ENCODE peak calls at places on chromosomes 13 and 19, in ten cellular contexts. C, K, Q, E, N, U, T, A, F and H are unnamed samples.

GRCh38 chr19:34217952-34218817 is 36.2 kb upstream of the GARRE1 start:
- DNase-seq in T (peak), A (peak), C (no peak), E (no peak), Q (peak), F (peak), N (peak), U (peak), K (peak), H (no peak)

GRCh38 chr19:37977992-37978391 is 71.0 kb downstream of the SIPA1L3 start:
- DNase-seq in T (peak), C (peak), Q (peak), F (peak), K (peak), E (peak), A (peak), N (peak), U (no peak), H (no peak)

GRCh38 chr13:113045214-113046007 is 60.2 kb upstream of the F7 start:
- DNase-seq in Q (no peak), A (no peak), E (no peak), F (no peak), T (no peak), K (no peak), U (no peak), C (no peak), N (no peak), H (no peak)

GRCh38 chr13:80011448-80012212 is 329.3 kb downstream of the SPRY2 start:
- DNase-seq in U (no peak), T (no peak), F (peak), E (no peak), C (no peak), K (peak), Q (no peak), N (peak), A (no peak), H (no peak)

GRCh38 chr13:21124853-21125252 is 51.5 kb downstream of the SKA3 start:
- DNase-seq in N (peak), A (no peak), C (no peak), K (peak), E (no peak), Q (peak), T (peak), U (no peak), F (peak), H (peak)

GRCh38 chr13:114303700-114304327 is 10.5 kb upstream of the CHAMP1 start:
- DNase-seq in Q (no peak), E (no peak), K (no peak), N (no peak), T (no peak), F (no peak), A (no peak), U (no peak), C (no peak), H (no peak)

GRCh38 chr13:59531571-59532091 is 632.1 kb downstream of the DIAPH3 start:
- DNase-seq in E (peak), Q (peak), K (peak), T (peak), U (peak), C (no peak), F (peak), N (peak), A (peak), H (peak)

GRCh38 chr19:32291876-32292275 is 53.5 kb upstream of the ZNF507 start:
- DNase-seq in U (no peak), Q (no peak), T (no peak), K (no peak), N (no peak), F (no peak), E (no peak), C (no peak), A (no peak), H (no peak)

GRCh38 chr13:99307247-99307646 is at the start of gene GPR183:
- DNase-seq in E (no peak), C (no peak), Q (peak), A (no peak), T (peak), N (peak), K (no peak), F (no peak), U (no peak), H (no peak)

GRCh38 chr13:29758591-29759114 is 91.8 kb downstream of the UBL3 start:
- DNase-seq in K (peak), A (peak), E (no peak), N (peak), U (no peak), Q (no peak), C (no peak), T (peak), F (no peak), H (no peak)

GRCh38 chr13:29763426-29764180 is 86.8 kb downstream of the UBL3 start:
- DNase-seq in A (no peak), T (no peak), N (no peak), F (no peak), C (no peak), Q (no peak), U (no peak), E (no peak), K (no peak), H (no peak)

GRCh38 chr13:29761160-29761559 is 89.3 kb downstream of the UBL3 start:
- DNase-seq in F (no peak), K (no peak), Q (no peak), T (no peak), C (no peak), E (no peak), N (no peak), U (no peak), A (no peak), H (no peak)

GRCh38 chr13:29760561-29760960 is 89.9 kb downstream of the UBL3 start:
- DNase-seq in T (no peak), Q (no peak), U (no peak), C (no peak), F (no peak), E (no peak), K (no peak), N (no peak), A (no peak), H (no peak)

DNA sequence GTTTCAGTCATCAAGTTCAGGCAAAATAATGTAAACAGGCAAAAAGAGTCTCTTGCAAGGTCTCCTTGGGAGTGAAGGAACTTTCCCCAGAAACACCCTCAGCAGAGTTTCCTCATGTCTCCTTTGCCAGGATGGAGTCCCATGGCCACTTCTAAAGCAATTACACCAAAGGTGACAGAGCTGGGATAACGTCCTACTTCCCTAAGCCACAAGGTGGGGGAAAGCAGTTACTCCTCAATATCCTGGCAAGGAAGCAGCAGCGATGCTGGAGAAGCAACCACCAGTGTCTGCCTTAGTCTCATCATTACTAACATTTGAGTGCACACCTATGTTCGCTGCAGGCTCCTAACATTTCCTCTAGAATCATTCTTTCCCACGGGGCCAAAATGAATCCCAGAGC is 88.6 kb downstream of the UBL3 start:
- DNase-seq in T (no peak), E (no peak), U (no peak), C (no peak), Q (no peak), F (no peak), K (no peak), A (no peak), N (no peak), H (no peak)
- TF ChIP-seq CTCF in T (no peak), E (no peak), U (no peak), C (no peak), Q (no peak), F (no peak), K (no peak), A (peak), N (no peak), H (no peak)

DNA sequence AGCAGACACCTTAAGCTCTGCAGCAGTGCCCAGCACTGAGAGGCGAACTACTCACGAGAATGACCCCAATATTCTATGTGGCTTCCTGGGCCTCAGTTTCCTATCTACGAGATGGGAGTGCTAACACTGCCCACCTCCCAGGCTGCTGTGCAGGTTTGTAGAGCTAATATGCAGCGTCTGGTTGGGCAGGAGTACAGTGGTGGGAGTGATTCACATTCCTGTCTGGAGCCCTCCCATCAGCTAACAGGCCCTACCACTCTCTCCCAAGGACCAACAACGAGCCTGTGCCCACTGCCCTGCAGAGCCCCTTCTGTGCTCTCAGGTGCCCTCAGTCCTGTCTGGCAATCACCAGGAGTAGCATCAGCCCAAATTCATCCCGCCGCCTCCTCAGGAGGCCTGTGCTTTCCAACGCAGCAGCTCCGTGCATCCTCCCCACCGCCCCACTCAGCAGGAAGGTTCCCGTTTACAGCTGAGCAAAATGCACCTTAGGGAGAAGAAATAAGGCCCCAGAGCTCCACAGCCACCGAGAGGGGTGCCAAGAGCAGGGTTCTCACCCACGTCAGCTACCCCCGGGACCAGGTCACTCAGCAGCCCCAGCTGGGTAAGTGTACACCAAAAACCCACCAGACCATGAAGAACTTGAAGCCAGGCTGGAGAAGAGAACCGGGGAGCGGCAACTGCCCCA is 6.6 kb downstream of the AKT2 start:
- DNase-seq in U (no peak), Q (no peak), A (no peak), F (no peak), N (no peak), T (no peak), K (peak), C (no peak), E (no peak), H (no peak)
- H3K4me3 ChIP-seq in U (peak), Q (no peak), A (no peak), F (peak), N (peak), T (no peak), K (peak), C (no peak), E (peak), H (peak)

GRCh38 chr19:42629191-42629590 is 34.5 kb upstream of the CEACAM8 start:
- DNase-seq in A (peak), N (no peak), K (no peak), C (no peak), T (no peak), F (no peak), E (no peak), Q (no peak), U (no peak), H (no peak)

GRCh38 chr19:42634409-42635232 is 39.9 kb upstream of the CEACAM8 start:
- DNase-seq in E (no peak), K (peak), C (peak), N (peak), Q (no peak), T (peak), U (peak), A (peak), F (peak), H (no peak)

DNA sequence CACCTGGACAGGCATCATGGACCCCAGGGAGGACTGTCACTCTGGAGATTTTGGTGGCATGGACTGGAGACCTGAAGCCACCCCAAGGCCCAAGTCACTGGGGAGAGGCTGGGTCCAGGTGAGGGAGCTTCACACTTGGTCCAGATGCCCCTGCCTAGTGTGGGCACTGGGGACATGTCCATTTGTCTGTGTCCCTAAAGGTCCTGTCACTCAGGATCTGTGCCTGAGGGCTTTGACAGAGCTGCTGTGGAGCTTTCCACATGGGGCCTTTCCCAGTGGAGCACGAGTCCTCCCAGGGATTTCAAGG is 40.5 kb upstream of the CEACAM8 start:
- DNase-seq in Q (no peak), U (no peak), N (no peak), F (no peak), E (no peak), C (no peak), K (no peak), T (no peak), A (no peak), H (no peak)
- TF ChIP-seq CTCF in Q (no peak), U (no peak), N (no peak), F (no peak), E (no peak), C (peak), K (no peak), T (no peak), A (no peak), H (no peak)

GRCh38 chr19:18452386-18452785 is 14.5 kb upstream of the ISYNA1 start:
- DNase-seq in E (no peak), F (no peak), U (no peak), T (no peak), Q (no peak), N (no peak), A (no peak), C (no peak), K (no peak), H (no peak)

GRCh38 chr19:18453269-18454024 is 15.5 kb upstream of the ISYNA1 start:
- DNase-seq in K (no peak), U (no peak), T (peak), C (no peak), F (no peak), Q (no peak), N (peak), A (no peak), E (no peak), H (no peak)

GRCh38 chr19:18450021-18450933 is 12.3 kb upstream of the ISYNA1 start:
- DNase-seq in Q (no peak), N (no peak), C (no peak), A (no peak), E (no peak), T (no peak), U (no peak), K (no peak), F (no peak), H (no peak)

GRCh38 chr19:18449552-18449951 is 11.6 kb upstream of the ISYNA1 start:
- DNase-seq in E (no peak), C (no peak), U (no peak), F (no peak), K (no peak), N (no peak), Q (no peak), T (no peak), A (no peak), H (no peak)

GRCh38 chr19:18450934-18451836 is 13.3 kb upstream of the ISYNA1 start:
- DNase-seq in C (peak), K (peak), N (peak), A (no peak), T (peak), Q (peak), E (peak), U (peak), F (peak), H (no peak)
- H3K4me3 ChIP-seq in C (no peak), K (no peak), N (no peak), A (no peak), T (no peak), Q (no peak), E (no peak), U (no peak), F (no peak), H (no peak)

GRCh38 chr19:6460099-6460884 is 700 bp upstream of the SLC25A23 start:
- DNase-seq in E (peak), U (peak), F (peak), Q (peak), T (peak), C (peak), K (peak), A (peak), N (peak), H (peak)
- TF ChIP-seq CTCF in E (peak), U (peak), F (peak), Q (peak), T (peak), C (peak), K (peak), A (peak), N (peak), H (peak)

DNA sequence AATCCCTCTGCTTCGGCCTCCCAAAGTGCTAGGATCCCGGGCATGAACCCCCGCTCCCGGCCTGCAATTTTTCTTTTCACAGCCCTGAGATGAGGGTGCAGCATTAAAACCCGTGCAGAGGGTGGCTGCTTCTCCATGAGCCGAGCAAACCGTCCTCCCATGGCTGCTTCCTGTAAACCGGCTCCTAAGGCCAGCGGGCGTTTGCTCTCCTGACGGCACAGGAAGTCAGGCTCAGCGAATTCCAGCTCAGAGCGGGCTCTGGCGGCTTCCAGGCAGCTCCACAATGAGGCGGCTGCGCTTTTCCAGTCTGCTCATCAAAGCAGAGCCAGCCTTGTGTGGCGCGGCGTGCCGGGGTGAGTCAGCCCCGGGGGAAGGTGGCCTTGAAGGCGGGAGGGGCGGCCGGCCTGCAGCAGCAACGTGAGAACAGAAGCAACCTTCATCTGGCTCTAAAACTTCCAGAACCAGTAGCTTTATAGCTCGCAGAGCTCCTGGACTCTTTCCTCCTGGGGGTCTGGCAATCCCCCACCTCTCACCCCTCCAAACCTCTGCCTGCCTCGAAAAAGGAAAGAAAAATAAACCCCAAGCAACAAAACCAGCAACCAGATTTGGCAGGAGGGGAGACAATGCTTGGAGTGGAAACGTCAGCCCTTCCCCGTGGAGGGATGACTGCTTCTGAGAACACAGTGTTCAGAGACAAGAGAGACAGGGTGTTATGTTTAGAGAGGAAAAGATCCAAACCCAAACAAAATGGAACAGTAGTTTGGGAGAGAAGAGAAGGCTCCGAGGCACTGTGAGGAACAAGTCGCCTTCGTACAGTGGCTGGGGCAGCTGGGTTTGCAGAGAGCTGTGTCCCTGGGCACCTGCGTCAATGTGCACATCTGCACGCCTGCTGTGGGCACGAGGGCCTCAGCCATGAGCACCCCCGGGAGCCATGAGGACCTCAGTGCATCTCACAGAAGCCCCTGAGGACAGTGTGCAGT is 67.8 kb downstream of the GADD45B start:
- DNase-seq in U (peak), E (peak), K (peak), F (peak), T (peak), A (peak), Q (peak), C (peak), N (peak), H (peak)
- H3K4me3 ChIP-seq in U (peak), E (peak), K (peak), F (peak), T (peak), A (no peak), Q (peak), C (peak), N (peak), H (peak)

GRCh38 chr13:101925731-101926130 is 473.3 kb downstream of the ITGBL1 start:
- DNase-seq in A (no peak), Q (no peak), C (no peak), K (no peak), T (no peak), U (no peak), F (no peak), N (no peak), E (no peak), H (no peak)

GRCh38 chr13:101935828-101936227 is 466.0 kb downstream of the FGF14 start:
- DNase-seq in U (no peak), A (no peak), K (no peak), Q (no peak), N (no peak), E (no peak), F (no peak), C (no peak), T (no peak), H (no peak)

GRCh38 chr13:101930331-101930730 is 471.5 kb downstream of the FGF14 start:
- DNase-seq in F (no peak), T (no peak), C (no peak), N (peak), A (no peak), U (no peak), K (peak), E (no peak), Q (no peak), H (no peak)
- TF ChIP-seq CTCF in F (no peak), T (no peak), C (no peak), N (no peak), A (no peak), U (no peak), K (no peak), E (no peak), Q (no peak), H (no peak)

GRCh38 chr19:10009269-10009665 is 1.0 kb downstream of the COL5A3 start:
- DNase-seq in T (peak), N (peak), F (peak), U (peak), Q (peak), C (no peak), E (no peak), K (peak), A (peak), H (no peak)
- H3K4me3 ChIP-seq in T (peak), N (peak), F (no peak), U (peak), Q (no peak), C (no peak), E (peak), K (no peak), A (no peak), H (no peak)

DNA sequence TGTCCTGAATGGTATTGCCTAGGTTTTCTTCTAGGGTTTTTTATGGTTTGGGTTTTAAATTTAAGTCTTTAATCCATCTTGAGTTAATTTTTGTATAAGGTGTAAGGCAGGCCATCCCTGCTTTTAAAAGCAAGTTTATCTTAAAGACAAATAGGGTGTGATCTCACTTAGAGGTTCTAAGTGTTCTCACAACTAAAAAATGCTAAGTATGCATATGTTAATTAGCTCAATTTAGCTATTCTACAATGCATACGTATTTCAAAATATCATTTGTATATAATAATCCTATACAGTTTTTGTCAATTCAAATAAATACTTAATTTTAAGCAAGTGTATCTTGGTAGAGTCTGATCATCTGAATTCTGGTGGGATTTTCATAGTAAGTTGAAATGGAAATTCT is 50.4 kb downstream of the MBNL2 start:
- DNase-seq in N (no peak), U (no peak), C (no peak), F (no peak), Q (no peak), T (no peak), A (no peak), K (no peak), E (no peak), H (no peak)
- TF ChIP-seq CTCF in N (no peak), U (no peak), C (no peak), F (no peak), Q (no peak), T (no peak), A (no peak), K (no peak), E (no peak), H (no peak)

GRCh38 chr19:39499082-39499642 is 415 bp downstream of the DLL3 start:
- DNase-seq in C (peak), A (peak), U (no peak), Q (no peak), T (peak), F (no peak), K (peak), E (no peak), N (peak), H (no peak)
- H3K4me3 ChIP-seq in C (peak), A (no peak), U (no peak), Q (no peak), T (no peak), F (no peak), K (no peak), E (peak), N (no peak), H (no peak)